ENCODE peak calls at places on chromosomes 2 and 18, in four cellular contexts. One of them, this sample, is unnamed.
A peak's percentile ranks its signal among the peaks of the same experiment; 100 is the strongest.

GRCh38 chr2:176473177-176473576 is 203.9 kb downstream of the MTX2 start:
- DNase-seq in right lobe of liver: peak; percentile 48
- DNase-seq in thyroid gland: peak; percentile 9
- DNase-seq in esophagus muscularis mucosa: no peak
- DNase-seq in this sample: peak; percentile 7

GRCh38 chr2:112869258-112869842 is 32.8 kb upstream of the IL1B start:
- DNase-seq in thyroid gland: peak; percentile 52
- DNase-seq in right lobe of liver: no peak
- DNase-seq in esophagus muscularis mucosa: no peak
- DNase-seq in this sample: peak; percentile 18

GRCh38 chr2:160574472-160575140 is 81.0 kb upstream of the RBMS1 start:
- DNase-seq in right lobe of liver: no peak
- DNase-seq in thyroid gland: no peak
- DNase-seq in esophagus muscularis mucosa: no peak
- DNase-seq in this sample: no peak

GRCh38 chr18:9022397-9023170 is 79.9 kb upstream of the NDUFV2 start:
- DNase-seq in thyroid gland: no peak
- DNase-seq in esophagus muscularis mucosa: no peak
- DNase-seq in right lobe of liver: no peak
- DNase-seq in this sample: no peak

GRCh38 chr2:98487806-98488189 is 43.1 kb downstream of the INPP4A start:
- DNase-seq in thyroid gland: peak; percentile 28
- DNase-seq in esophagus muscularis mucosa: no peak
- DNase-seq in right lobe of liver: no peak
- DNase-seq in this sample: no peak

GRCh38 chr2:113828086-113828742 is 61.7 kb upstream of the ACTR3 start:
- DNase-seq in thyroid gland: no peak
- DNase-seq in right lobe of liver: no peak
- DNase-seq in esophagus muscularis mucosa: no peak
- DNase-seq in this sample: no peak

GRCh38 chr18:8742382-8743361 is 37.3 kb downstream of the MTCL1 start:
- DNase-seq in thyroid gland: no peak
- DNase-seq in right lobe of liver: no peak
- DNase-seq in esophagus muscularis mucosa: no peak
- DNase-seq in this sample: no peak

GRCh38 chr2:383173-383572 is 95.3 kb upstream of the ALKAL2 start:
- DNase-seq in thyroid gland: no peak
- DNase-seq in esophagus muscularis mucosa: peak; percentile 88
- DNase-seq in right lobe of liver: no peak
- DNase-seq in this sample: no peak

GRCh38 chr2:104820126-104820525 is 33.8 kb upstream of the POU3F3 start:
- DNase-seq in right lobe of liver: no peak
- DNase-seq in thyroid gland: no peak
- DNase-seq in esophagus muscularis mucosa: no peak
- DNase-seq in this sample: no peak

GRCh38 chr2:165877565-165878550 is 75.7 kb downstream of the TTC21B start:
- DNase-seq in right lobe of liver: no peak
- DNase-seq in esophagus muscularis mucosa: no peak
- DNase-seq in thyroid gland: no peak
- DNase-seq in this sample: no peak

GRCh38 chr18:75249672-75250470 is 39.3 kb downstream of the TSHZ1 start:
- DNase-seq in right lobe of liver: no peak
- DNase-seq in esophagus muscularis mucosa: no peak
- DNase-seq in thyroid gland: no peak
- DNase-seq in this sample: no peak

GRCh38 chr2:241871538-241872312 is 2.2 kb downstream of the RTP5 start:
- DNase-seq in esophagus muscularis mucosa: no peak
- DNase-seq in right lobe of liver: no peak
- DNase-seq in thyroid gland: no peak
- DNase-seq in this sample: no peak

GRCh38 chr2:135226961-135227360 is 174.9 kb downstream of the RAB3GAP1 start:
- DNase-seq in right lobe of liver: no peak
- DNase-seq in thyroid gland: no peak
- DNase-seq in esophagus muscularis mucosa: no peak
- DNase-seq in this sample: no peak

GRCh38 chr2:99780276-99780675 is 290.5 kb upstream of the REV1 start:
- DNase-seq in thyroid gland: no peak
- DNase-seq in esophagus muscularis mucosa: no peak
- DNase-seq in right lobe of liver: no peak
- DNase-seq in this sample: no peak

GRCh38 chr2:105950521-105951389 is 206.0 kb downstream of the NCK2 start:
- DNase-seq in right lobe of liver: no peak
- DNase-seq in esophagus muscularis mucosa: no peak
- DNase-seq in thyroid gland: no peak
- DNase-seq in this sample: no peak

GRCh38 chr2:128510701-128511100 is 192.0 kb upstream of the HS6ST1 start:
- DNase-seq in right lobe of liver: no peak
- DNase-seq in esophagus muscularis mucosa: no peak
- DNase-seq in thyroid gland: no peak
- DNase-seq in this sample: no peak

GRCh38 chr2:102736607-102737409 is 25.0 kb upstream of the TMEM182 start:
- DNase-seq in right lobe of liver: peak; percentile 91
- DNase-seq in thyroid gland: peak; percentile 82
- DNase-seq in esophagus muscularis mucosa: no peak
- DNase-seq in this sample: peak; percentile 72

GRCh38 chr2:240620149-240620731 is 5.0 kb upstream of the GPR35 start:
- DNase-seq in thyroid gland: no peak
- DNase-seq in right lobe of liver: peak; percentile 15
- DNase-seq in esophagus muscularis mucosa: no peak
- DNase-seq in this sample: no peak

GRCh38 chr2:112794841-112795240 is 10.5 kb upstream of the IL1A start:
- DNase-seq in thyroid gland: no peak
- DNase-seq in esophagus muscularis mucosa: no peak
- DNase-seq in right lobe of liver: no peak
- DNase-seq in this sample: no peak

GRCh38 chr18:24679062-24679461 is 218.6 kb downstream of the HRH4 start:
- DNase-seq in right lobe of liver: no peak
- DNase-seq in thyroid gland: no peak
- DNase-seq in esophagus muscularis mucosa: peak; percentile 66
- DNase-seq in this sample: no peak

GRCh38 chr2:151053661-151053990 is 208.0 kb downstream of the RBM43 start:
- DNase-seq in thyroid gland: no peak
- DNase-seq in right lobe of liver: no peak
- DNase-seq in esophagus muscularis mucosa: no peak
- DNase-seq in this sample: no peak

GRCh38 chr18:67310826-67311225 is 205.7 kb downstream of the DSEL start:
- DNase-seq in esophagus muscularis mucosa: no peak
- DNase-seq in right lobe of liver: no peak
- DNase-seq in thyroid gland: no peak
- DNase-seq in this sample: no peak

DNA sequence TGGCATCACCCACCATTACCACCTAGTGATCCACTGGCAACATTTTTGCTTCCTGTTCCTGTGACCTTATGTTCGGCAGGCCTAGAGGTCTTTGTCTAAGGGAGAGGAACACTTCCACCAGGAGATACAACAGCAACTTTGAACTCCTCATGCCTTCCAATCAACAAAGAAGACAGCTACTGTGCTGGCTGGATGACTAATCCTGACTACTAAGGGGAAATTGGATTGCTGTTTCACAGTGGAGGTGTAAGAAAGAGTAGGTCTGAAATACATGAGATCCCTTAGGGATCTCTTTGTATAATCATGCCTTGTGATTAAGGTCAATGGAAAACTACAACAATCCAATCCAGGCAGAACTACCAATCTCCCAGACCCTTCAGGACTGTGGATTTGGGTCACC is 45.2 kb downstream of the EIF2AK3 start:
- DNase-seq in right lobe of liver: no peak
- DNase-seq in esophagus muscularis mucosa: no peak
- DNase-seq in thyroid gland: no peak
- DNase-seq in this sample: no peak
- H3K36me3 ChIP-seq in right lobe of liver: peaks cover 5% of the 10 kb centered on the region
- H3K36me3 ChIP-seq in esophagus muscularis mucosa: peaks cover 67% of the 10 kb centered on the region
- H3K36me3 ChIP-seq in thyroid gland: peaks cover 37% of the 10 kb centered on the region
- H3K36me3 ChIP-seq in this sample: peaks cover 5% of the 10 kb centered on the region

GRCh38 chr2:238159676-238160205 is 971 bp downstream of the ERFE start:
- DNase-seq in thyroid gland: no peak
- DNase-seq in right lobe of liver: no peak
- DNase-seq in esophagus muscularis mucosa: no peak
- DNase-seq in this sample: no peak

GRCh38 chr2:238158018-238158806 is 558 bp upstream of the ERFE start:
- DNase-seq in esophagus muscularis mucosa: no peak
- DNase-seq in thyroid gland: no peak
- DNase-seq in right lobe of liver: peak; percentile 15
- DNase-seq in this sample: no peak

GRCh38 chr2:238160206-238161129 is 1.7 kb downstream of the ERFE start:
- DNase-seq in esophagus muscularis mucosa: no peak
- DNase-seq in thyroid gland: peak; percentile 1
- DNase-seq in right lobe of liver: no peak
- DNase-seq in this sample: no peak

GRCh38 chr2:238157506-238158017 is 1.2 kb upstream of the ERFE start:
- DNase-seq in thyroid gland: peak; percentile 28
- DNase-seq in right lobe of liver: no peak
- DNase-seq in esophagus muscularis mucosa: no peak
- DNase-seq in this sample: no peak

GRCh38 chr2:238158807-238159539 is at the start of gene ERFE:
- DNase-seq in esophagus muscularis mucosa: no peak
- DNase-seq in thyroid gland: peak; percentile 35
- DNase-seq in right lobe of liver: peak; percentile 33
- DNase-seq in this sample: no peak
- TF ChIP-seq POLR2A in esophagus muscularis mucosa: no peak
- TF ChIP-seq POLR2A in thyroid gland: no peak
- TF ChIP-seq POLR2A in right lobe of liver: no peak
- TF ChIP-seq POLR2A in this sample: no peak

GRCh38 chr2:74571058-74571457 is 16.5 kb downstream of the DOK1 start:
- DNase-seq in esophagus muscularis mucosa: no peak
- DNase-seq in thyroid gland: no peak
- DNase-seq in right lobe of liver: no peak
- DNase-seq in this sample: no peak

GRCh38 chr2:74573747-74574562 is 19.4 kb downstream of the DOK1 start:
- DNase-seq in esophagus muscularis mucosa: no peak
- DNase-seq in thyroid gland: no peak
- DNase-seq in right lobe of liver: no peak
- DNase-seq in this sample: no peak

GRCh38 chr2:74575320-74575719 is 20.8 kb downstream of the DOK1 start:
- DNase-seq in thyroid gland: no peak
- DNase-seq in right lobe of liver: no peak
- DNase-seq in esophagus muscularis mucosa: no peak
- DNase-seq in this sample: no peak

GRCh38 chr2:74569686-74570085 is 15.2 kb downstream of the DOK1 start:
- DNase-seq in esophagus muscularis mucosa: no peak
- DNase-seq in right lobe of liver: no peak
- DNase-seq in thyroid gland: no peak
- DNase-seq in this sample: no peak

GRCh38 chr2:74572178-74572925 is 17.8 kb downstream of the DOK1 start:
- DNase-seq in esophagus muscularis mucosa: no peak
- DNase-seq in thyroid gland: no peak
- DNase-seq in right lobe of liver: no peak
- DNase-seq in this sample: no peak
- TF ChIP-seq CTCF in esophagus muscularis mucosa: no peak
- TF ChIP-seq CTCF in thyroid gland: no peak
- TF ChIP-seq CTCF in right lobe of liver: no peak
- TF ChIP-seq CTCF in this sample: no peak

DNA sequence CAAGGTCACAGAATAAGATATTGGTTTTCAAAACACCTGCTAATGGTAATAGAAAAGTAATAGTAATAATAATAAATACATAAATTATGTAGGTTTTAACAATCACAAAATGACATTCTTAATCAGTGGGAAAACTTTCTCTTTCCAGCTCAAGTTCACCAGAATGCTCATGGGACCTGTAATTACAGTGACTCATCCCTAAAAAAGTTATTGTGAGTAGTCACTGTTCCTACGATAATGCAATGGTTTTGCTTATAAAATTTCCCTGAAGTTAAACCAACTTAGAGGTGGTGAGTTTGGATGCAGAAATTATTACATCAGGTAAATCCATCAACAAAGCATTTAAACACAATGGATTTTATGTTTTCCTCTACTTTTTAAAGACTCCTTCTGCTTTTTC is 502.3 kb downstream of the PID1 start:
- DNase-seq in esophagus muscularis mucosa: no peak
- DNase-seq in thyroid gland: no peak
- DNase-seq in right lobe of liver: no peak
- DNase-seq in this sample: no peak
- H3K36me3 ChIP-seq in esophagus muscularis mucosa: no peaks in the 10 kb centered on the region
- H3K36me3 ChIP-seq in thyroid gland: no peaks in the 10 kb centered on the region
- H3K36me3 ChIP-seq in right lobe of liver: no peaks in the 10 kb centered on the region
- H3K36me3 ChIP-seq in this sample: no peaks in the 10 kb centered on the region

GRCh38 chr2:218292700-218293014 is 354 bp upstream of the TMBIM1 start:
- DNase-seq in thyroid gland: no peak
- DNase-seq in esophagus muscularis mucosa: no peak
- DNase-seq in right lobe of liver: no peak
- DNase-seq in this sample: no peak

GRCh38 chr2:218291318-218291933 is 877 bp downstream of the TMBIM1 start:
- DNase-seq in thyroid gland: no peak
- DNase-seq in esophagus muscularis mucosa: no peak
- DNase-seq in right lobe of liver: peak; percentile 40
- DNase-seq in this sample: no peak

GRCh38 chr2:218293715-218294429 is 1.6 kb upstream of the TMBIM1 start:
- DNase-seq in thyroid gland: no peak
- DNase-seq in esophagus muscularis mucosa: no peak
- DNase-seq in right lobe of liver: no peak
- DNase-seq in this sample: no peak

GRCh38 chr2:218290316-218291261 is 1.7 kb downstream of the TMBIM1 start:
- DNase-seq in thyroid gland: no peak
- DNase-seq in esophagus muscularis mucosa: no peak
- DNase-seq in right lobe of liver: no peak
- DNase-seq in this sample: no peak

GRCh38 chr2:218291934-218292699 is at the start of gene TMBIM1:
- DNase-seq in thyroid gland: peak; percentile 81
- DNase-seq in esophagus muscularis mucosa: peak; percentile 95
- DNase-seq in right lobe of liver: peak; percentile 86
- DNase-seq in this sample: peak; percentile 74
- TF ChIP-seq POLR2A in thyroid gland: peak; percentile 86
- TF ChIP-seq POLR2A in esophagus muscularis mucosa: peak; percentile 80
- TF ChIP-seq POLR2A in right lobe of liver: peak; percentile 97
- TF ChIP-seq POLR2A in this sample: peak; percentile 96

GRCh38 chr2:86221066-86221684 is 21.9 kb downstream of the MRPL35 start:
- DNase-seq in thyroid gland: peak; percentile 21
- DNase-seq in right lobe of liver: no peak
- DNase-seq in esophagus muscularis mucosa: no peak
- DNase-seq in this sample: no peak
- TF ChIP-seq CTCF in thyroid gland: peak; percentile 10
- TF ChIP-seq CTCF in right lobe of liver: peak; percentile 86
- TF ChIP-seq CTCF in esophagus muscularis mucosa: peak; percentile 99
- TF ChIP-seq CTCF in this sample: peak; percentile 81

GRCh38 chr2:237758165-237758564 is 40.4 kb upstream of the RBM44 start:
- DNase-seq in esophagus muscularis mucosa: no peak
- DNase-seq in thyroid gland: no peak
- DNase-seq in right lobe of liver: no peak
- DNase-seq in this sample: no peak

GRCh38 chr2:237752761-237753165 is 45.8 kb upstream of the RBM44 start:
- DNase-seq in thyroid gland: no peak
- DNase-seq in right lobe of liver: no peak
- DNase-seq in esophagus muscularis mucosa: no peak
- DNase-seq in this sample: no peak

GRCh38 chr2:237757616-237758015 is 41.0 kb upstream of the RBM44 start:
- DNase-seq in esophagus muscularis mucosa: no peak
- DNase-seq in thyroid gland: no peak
- DNase-seq in right lobe of liver: no peak
- DNase-seq in this sample: no peak

GRCh38 chr2:237754182-237754581 is 44.4 kb upstream of the RBM44 start:
- DNase-seq in esophagus muscularis mucosa: no peak
- DNase-seq in right lobe of liver: no peak
- DNase-seq in thyroid gland: no peak
- DNase-seq in this sample: no peak

GRCh38 chr2:237754849-237755248 is 43.7 kb upstream of the RBM44 start:
- DNase-seq in thyroid gland: no peak
- DNase-seq in esophagus muscularis mucosa: no peak
- DNase-seq in right lobe of liver: no peak
- DNase-seq in this sample: no peak
- H3K36me3 ChIP-seq in thyroid gland: peaks cover 32% of the 10 kb centered on the region
- H3K36me3 ChIP-seq in esophagus muscularis mucosa: peaks cover 85% of the 10 kb centered on the region
- H3K36me3 ChIP-seq in right lobe of liver: peaks cover 6% of the 10 kb centered on the region
- H3K36me3 ChIP-seq in this sample: no peaks in the 10 kb centered on the region

This sample was measured in tibial nerve.